ENCODE peak calls at places on chromosomes 11 and 22, in six cellular contexts. O is neural progenitor cell, X is OCI-LY7, H is HCT116, J is MM.1S, P is hepatocyte. R is an unnamed sample.

GRCh38 chr22:45112136-45112879 is 51.4 kb upstream of the NUP50 start:
- DNase-seq in J (no peak), X (no peak), O (no peak), P (no peak), H (no peak), R (peak)

GRCh38 chr11:23423656-23424055 is 563.4 kb upstream of the CCDC179 start:
- DNase-seq in J (no peak), P (no peak), H (no peak), X (no peak), O (no peak), R (no peak)

GRCh38 chr11:116275634-116276033 is 497.2 kb downstream of the BUD13 start:
- DNase-seq in P (no peak), X (no peak), J (no peak), O (no peak), H (no peak), R (peak)

GRCh38 chr11:64809781-64810241 is 540 bp downstream of the MEN1 start:
- DNase-seq in H (peak), J (peak), P (peak), X (peak), O (peak), R (peak)

GRCh38 chr22:19122752-19123492 is 710 bp upstream of the DGCR2 start:
- DNase-seq in P (peak), X (no peak), J (no peak), H (no peak), O (no peak), R (no peak)

GRCh38 chr11:63610604-63611394 is 3.4 kb downstream of the PLAAT3 start:
- DNase-seq in X (no peak), H (no peak), J (no peak), O (peak), P (no peak), R (no peak)

GRCh38 chr11:122313581-122313980 is 197.6 kb upstream of the BLID start:
- DNase-seq in H (no peak), J (no peak), O (no peak), P (no peak), X (no peak), R (peak)

GRCh38 chr11:126140106-126140931 is 71.1 kb downstream of the RPUSD4 start:
- DNase-seq in P (no peak), H (no peak), O (no peak), X (no peak), J (no peak), R (no peak)

GRCh38 chr11:119363874-119364590 is 17.5 kb downstream of the USP2 start:
- DNase-seq in P (peak), H (no peak), J (no peak), O (peak), X (peak), R (peak)

GRCh38 chr11:38246451-38246850 is 1648.4 kb upstream of the RAG2 start:
- DNase-seq in P (no peak), O (no peak), J (no peak), X (no peak), H (no peak), R (no peak)

GRCh38 chr11:103326070-103326794 is 217.0 kb downstream of the DYNC2H1 start:
- DNase-seq in P (peak), O (peak), X (peak), H (peak), J (peak), R (peak)

GRCh38 chr11:69239320-69240040 is 54.5 kb upstream of the MYEOV start:
- DNase-seq in X (no peak), H (no peak), O (no peak), P (no peak), J (no peak), R (no peak)

GRCh38 chr11:69238562-69239319 is 55.2 kb upstream of the MYEOV start:
- DNase-seq in H (no peak), P (no peak), X (no peak), O (no peak), J (no peak), R (no peak)

GRCh38 chr11:69241075-69241740 is 52.7 kb upstream of the MYEOV start:
- DNase-seq in X (no peak), O (no peak), H (no peak), J (no peak), P (no peak), R (peak)

GRCh38 chr11:69241844-69242582 is 51.9 kb upstream of the MYEOV start:
- DNase-seq in X (peak), J (no peak), H (no peak), O (no peak), P (no peak), R (no peak)

GRCh38 chr11:69240332-69241074 is 53.5 kb upstream of the MYEOV start:
- DNase-seq in O (peak), H (peak), J (no peak), P (peak), X (no peak), R (peak)
- TF ChIP-seq CTCF in O (peak), H (peak), J (peak), P (peak), X (peak), R (peak)

DNA sequence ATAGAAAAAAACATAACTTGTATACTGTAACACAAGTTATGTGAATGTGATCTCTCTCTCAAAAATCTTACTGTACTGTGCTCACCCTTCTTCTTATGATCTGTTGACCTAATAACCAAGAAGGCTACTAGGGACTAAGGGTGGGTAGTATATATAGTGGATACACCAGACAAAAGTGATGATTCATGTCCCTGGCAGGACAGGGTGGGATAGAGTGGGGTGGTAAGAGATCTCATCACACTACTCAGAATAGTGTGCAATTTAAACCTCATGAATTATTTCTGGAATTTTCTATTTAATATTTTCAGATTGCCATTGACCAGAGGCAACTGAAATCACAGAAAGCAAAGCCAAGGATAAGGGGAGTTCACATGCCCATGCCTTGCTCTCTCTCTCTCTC is 11.9 kb upstream of the STK33 start:
- DNase-seq in X (no peak), O (no peak), H (no peak), J (no peak), P (no peak), R (no peak)
- H3K4me3 ChIP-seq in X (no peak), O (no peak), H (no peak), J (no peak), P (no peak), R (no peak)

GRCh38 chr11:1298695-1299492 is 10.5 kb downstream of the TOLLIP start:
- DNase-seq in J (no peak), H (no peak), O (peak), X (no peak), P (peak), R (peak)
- TF ChIP-seq EZH2phosphoT487 in J (no peak), H (no peak), O (no peak), X (no peak), P (no peak), R (no peak)

GRCh38 chr11:70448983-70449567 is 50.7 kb downstream of the CTTN start:
- DNase-seq in X (peak), O (no peak), J (no peak), P (no peak), H (peak), R (no peak)
- TF ChIP-seq CTCF in X (peak), O (peak), J (peak), P (peak), H (peak), R (peak)

GRCh38 chr11:57712256-57713150 is at the start of gene TMX2:
- DNase-seq in H (peak), J (peak), X (peak), O (peak), P (peak), R (peak)
- H3K4me3 ChIP-seq in H (peak), J (peak), X (peak), O (peak), P (peak), R (peak)

GRCh38 chr11:40987895-40988435 is 471.5 kb downstream of the LRRC4C start:
- DNase-seq in P (no peak), H (no peak), O (peak), X (no peak), J (no peak), R (no peak)
- TF ChIP-seq EZH2phosphoT487 in P (no peak), H (no peak), O (peak), X (no peak), J (no peak), R (no peak)